ENCODE peak calls at places on chromosomes 5 and 9, in nine cellular contexts. One of them, this sample, is unnamed.

GRCh38 chr9:93708289-93708986 is 132.1 kb downstream of the PHF2 start:
- DNase-seq in SJSA1: no peak
- DNase-seq in Panc1: no peak
- DNase-seq in adipocyte: no peak
- DNase-seq in OCI-LY7: no peak
- DNase-seq in astrocyte of the spinal cord: no peak
- DNase-seq in sigmoid colon: no peak
- DNase-seq in psoas muscle: no peak
- DNase-seq in AG04449: no peak
- DNase-seq in this sample: no peak

GRCh38 chr5:143261748-143262392 is 141.6 kb downstream of the NR3C1 start:
- DNase-seq in SJSA1: no peak
- DNase-seq in Panc1: no peak
- DNase-seq in adipocyte: peak; percentile 74
- DNase-seq in OCI-LY7: no peak
- DNase-seq in astrocyte of the spinal cord: peak; percentile 60
- DNase-seq in sigmoid colon: no peak
- DNase-seq in psoas muscle: no peak
- DNase-seq in AG04449: peak; percentile 14
- DNase-seq in this sample: peak; percentile 81

GRCh38 chr9:82161876-82162275 is 173.3 kb downstream of the SPATA31D1 start:
- DNase-seq in SJSA1: no peak
- DNase-seq in Panc1: no peak
- DNase-seq in adipocyte: no peak
- DNase-seq in OCI-LY7: no peak
- DNase-seq in astrocyte of the spinal cord: no peak
- DNase-seq in sigmoid colon: no peak
- DNase-seq in psoas muscle: no peak
- DNase-seq in AG04449: no peak
- DNase-seq in this sample: no peak

GRCh38 chr5:135348920-135349319 is 50.1 kb downstream of the MACROH2A1 start:
- DNase-seq in SJSA1: no peak
- DNase-seq in Panc1: no peak
- DNase-seq in adipocyte: no peak
- DNase-seq in OCI-LY7: no peak
- DNase-seq in astrocyte of the spinal cord: no peak
- DNase-seq in sigmoid colon: no peak
- DNase-seq in psoas muscle: no peak
- DNase-seq in AG04449: no peak
- DNase-seq in this sample: no peak

GRCh38 chr9:69667306-69667705 is 4.9 kb downstream of the APBA1 start:
- DNase-seq in SJSA1: no peak
- DNase-seq in Panc1: no peak
- DNase-seq in adipocyte: no peak
- DNase-seq in OCI-LY7: no peak
- DNase-seq in astrocyte of the spinal cord: no peak
- DNase-seq in sigmoid colon: no peak
- DNase-seq in psoas muscle: no peak
- DNase-seq in AG04449: no peak
- DNase-seq in this sample: no peak

GRCh38 chr5:174412941-174413340 is 311.4 kb upstream of the MSX2 start:
- DNase-seq in SJSA1: no peak
- DNase-seq in Panc1: no peak
- DNase-seq in adipocyte: no peak
- DNase-seq in OCI-LY7: no peak
- DNase-seq in astrocyte of the spinal cord: no peak
- DNase-seq in sigmoid colon: no peak
- DNase-seq in psoas muscle: no peak
- DNase-seq in AG04449: no peak
- DNase-seq in this sample: no peak

GRCh38 chr5:163362806-163363788 is 74.3 kb upstream of the CCNG1 start:
- DNase-seq in SJSA1: no peak
- DNase-seq in Panc1: no peak
- DNase-seq in adipocyte: no peak
- DNase-seq in OCI-LY7: no peak
- DNase-seq in astrocyte of the spinal cord: no peak
- DNase-seq in sigmoid colon: no peak
- DNase-seq in psoas muscle: no peak
- DNase-seq in AG04449: no peak
- DNase-seq in this sample: no peak

GRCh38 chr9:101592788-101593187 is 2.0 kb downstream of the PPP3R2 start:
- DNase-seq in SJSA1: no peak
- DNase-seq in Panc1: no peak
- DNase-seq in adipocyte: no peak
- DNase-seq in OCI-LY7: no peak
- DNase-seq in astrocyte of the spinal cord: no peak
- DNase-seq in sigmoid colon: no peak
- DNase-seq in psoas muscle: no peak
- DNase-seq in AG04449: no peak
- DNase-seq in this sample: no peak

GRCh38 chr5:138276402-138277054 is 2.1 kb upstream of the GFRA3 start:
- DNase-seq in SJSA1: no peak
- DNase-seq in Panc1: no peak
- DNase-seq in adipocyte: no peak
- DNase-seq in OCI-LY7: peak; percentile 7
- DNase-seq in astrocyte of the spinal cord: no peak
- DNase-seq in sigmoid colon: no peak
- DNase-seq in psoas muscle: no peak
- DNase-seq in AG04449: no peak
- DNase-seq in this sample: no peak

GRCh38 chr5:84378420-84378819 is 6.3 kb downstream of the EDIL3 start:
- DNase-seq in SJSA1: no peak
- DNase-seq in Panc1: no peak
- DNase-seq in adipocyte: peak; percentile 79
- DNase-seq in OCI-LY7: no peak
- DNase-seq in astrocyte of the spinal cord: peak; percentile 90
- DNase-seq in sigmoid colon: no peak
- DNase-seq in psoas muscle: no peak
- DNase-seq in AG04449: no peak
- DNase-seq in this sample: peak; percentile 48

GRCh38 chr5:54446169-54446786 is 9.2 kb upstream of the HSPB3 start:
- DNase-seq in SJSA1: no peak
- DNase-seq in Panc1: no peak
- DNase-seq in adipocyte: no peak
- DNase-seq in OCI-LY7: no peak
- DNase-seq in astrocyte of the spinal cord: no peak
- DNase-seq in sigmoid colon: no peak
- DNase-seq in psoas muscle: no peak
- DNase-seq in AG04449: no peak
- DNase-seq in this sample: peak; percentile 32

GRCh38 chr9:87776481-87777373 is 50.8 kb downstream of the CTSL start:
- DNase-seq in SJSA1: no peak
- DNase-seq in Panc1: no peak
- DNase-seq in adipocyte: no peak
- DNase-seq in OCI-LY7: no peak
- DNase-seq in astrocyte of the spinal cord: no peak
- DNase-seq in sigmoid colon: no peak
- DNase-seq in psoas muscle: no peak
- DNase-seq in AG04449: no peak
- DNase-seq in this sample: no peak

GRCh38 chr5:22249209-22249608 is 603.9 kb downstream of the CDH12 start:
- DNase-seq in SJSA1: no peak
- DNase-seq in Panc1: no peak
- DNase-seq in adipocyte: no peak
- DNase-seq in OCI-LY7: no peak
- DNase-seq in astrocyte of the spinal cord: no peak
- DNase-seq in sigmoid colon: no peak
- DNase-seq in psoas muscle: no peak
- DNase-seq in AG04449: no peak
- DNase-seq in this sample: no peak

GRCh38 chr5:138138949-138139775 is at the start of gene NME5:
- DNase-seq in SJSA1: no peak
- DNase-seq in Panc1: no peak
- DNase-seq in adipocyte: peak; percentile 56
- DNase-seq in OCI-LY7: no peak
- DNase-seq in astrocyte of the spinal cord: peak; percentile 71
- DNase-seq in sigmoid colon: peak; percentile 72
- DNase-seq in psoas muscle: peak; percentile 76
- DNase-seq in AG04449: no peak
- DNase-seq in this sample: peak; percentile 24

GRCh38 chr9:133023117-133023890 is 7.5 kb upstream of the GTF3C5 start:
- DNase-seq in SJSA1: no peak
- DNase-seq in Panc1: no peak
- DNase-seq in adipocyte: no peak
- DNase-seq in OCI-LY7: peak; percentile 66
- DNase-seq in astrocyte of the spinal cord: no peak
- DNase-seq in sigmoid colon: no peak
- DNase-seq in psoas muscle: no peak
- DNase-seq in AG04449: no peak
- DNase-seq in this sample: no peak

GRCh38 chr5:116571568-116572321 is 2.9 kb downstream of the SEMA6A start:
- DNase-seq in SJSA1: no peak
- DNase-seq in Panc1: no peak
- DNase-seq in adipocyte: no peak
- DNase-seq in OCI-LY7: no peak
- DNase-seq in astrocyte of the spinal cord: peak; percentile 7
- DNase-seq in sigmoid colon: no peak
- DNase-seq in psoas muscle: no peak
- DNase-seq in AG04449: no peak
- DNase-seq in this sample: no peak

DNA sequence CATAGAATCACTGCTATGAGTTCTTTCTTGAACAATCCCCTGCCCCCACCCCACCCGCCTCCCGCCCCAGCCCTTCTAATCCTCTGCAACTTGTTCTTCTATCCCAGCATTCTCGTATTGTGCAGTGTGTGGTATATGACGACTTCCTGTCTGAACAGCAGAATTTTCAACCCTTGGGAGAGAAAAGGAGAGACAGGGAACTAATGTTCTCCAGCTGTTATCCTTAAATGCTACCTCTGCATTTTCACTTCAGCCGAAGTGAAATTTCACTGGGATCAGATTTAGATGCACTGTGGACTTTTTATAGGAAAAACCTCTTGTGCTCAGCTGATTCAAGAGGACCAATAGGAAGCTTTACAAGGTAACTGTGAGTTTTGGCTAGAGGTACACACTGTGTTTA is 2.2 kb downstream of the FBXL7 start:
- DNase-seq in SJSA1: no peak
- DNase-seq in Panc1: no peak
- DNase-seq in adipocyte: peak; percentile 67
- DNase-seq in OCI-LY7: no peak
- DNase-seq in astrocyte of the spinal cord: peak; percentile 55
- DNase-seq in sigmoid colon: no peak
- DNase-seq in psoas muscle: no peak
- DNase-seq in AG04449: no peak
- DNase-seq in this sample: no peak
- H3K4me3 ChIP-seq in SJSA1: peak overlapping the region; percentile 95
- H3K4me3 ChIP-seq in Panc1: no peak overlapping the region
- H3K4me3 ChIP-seq in adipocyte: peak overlapping the region; percentile 81
- H3K4me3 ChIP-seq in OCI-LY7: no peak overlapping the region
- H3K4me3 ChIP-seq in astrocyte of the spinal cord: peak overlapping the region; percentile 60
- H3K4me3 ChIP-seq in sigmoid colon: peak overlapping the region; percentile 81
- H3K4me3 ChIP-seq in psoas muscle: peak overlapping the region; percentile 69
- H3K4me3 ChIP-seq in AG04449: peak overlapping the region; percentile 85
- H3K4me3 ChIP-seq in this sample: peak overlapping the region; percentile 90

DNA sequence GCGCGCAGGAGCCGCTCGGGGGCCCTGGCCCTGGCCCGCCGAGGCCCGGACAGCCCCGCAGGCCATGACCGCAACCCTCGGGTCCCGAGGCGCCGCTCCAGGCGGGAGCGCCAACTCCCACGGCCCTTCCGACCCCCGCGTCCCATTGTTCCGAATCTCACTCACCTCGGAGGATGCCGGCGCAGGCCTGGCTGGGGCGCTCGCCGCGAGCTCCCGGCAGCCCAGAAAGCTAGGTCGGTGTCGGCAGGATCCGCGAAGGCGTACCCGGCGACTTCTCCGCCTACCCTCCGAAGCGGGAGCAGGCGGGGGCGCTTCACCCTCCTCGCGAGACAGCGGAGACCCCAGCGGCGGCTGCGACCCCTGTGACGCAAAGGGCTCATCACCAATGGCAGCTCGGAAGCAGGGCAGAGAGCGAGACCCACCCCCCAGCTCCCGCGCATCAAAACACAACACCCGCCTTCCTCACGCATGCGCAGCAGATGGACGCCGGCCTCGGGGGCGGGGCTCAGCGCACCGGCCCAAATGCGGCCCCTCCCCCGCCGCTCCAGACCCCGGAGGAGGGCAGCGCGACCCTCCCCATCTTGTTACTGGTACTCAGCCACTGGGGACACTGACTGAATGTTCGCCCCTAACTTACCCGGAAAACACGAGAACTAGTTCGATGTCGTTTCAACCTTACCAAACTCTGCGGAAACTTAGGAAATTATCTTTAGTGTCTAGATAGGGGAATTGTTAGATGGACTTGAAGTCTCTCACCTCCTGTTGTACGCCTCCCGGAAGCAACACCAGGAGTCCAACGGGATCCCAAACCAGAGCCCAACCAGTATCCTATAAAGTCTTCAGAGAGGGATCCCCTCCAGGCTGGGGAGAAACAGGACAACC is 1.3 kb upstream of the SMIM27 start:
- DNase-seq in SJSA1: peak; percentile 79
- DNase-seq in Panc1: peak; percentile 52
- DNase-seq in adipocyte: peak; percentile 97
- DNase-seq in OCI-LY7: peak; percentile 95
- DNase-seq in astrocyte of the spinal cord: peak; percentile 93
- DNase-seq in sigmoid colon: peak; percentile 97
- DNase-seq in psoas muscle: peak; percentile 95
- DNase-seq in AG04449: peak; percentile 45
- DNase-seq in this sample: peak; percentile 76
- H3K4me3 ChIP-seq in SJSA1: peak overlapping the region; percentile 73
- H3K4me3 ChIP-seq in Panc1: peak overlapping the region; percentile 54
- H3K4me3 ChIP-seq in adipocyte: peak overlapping the region; percentile 94
- H3K4me3 ChIP-seq in OCI-LY7: peak overlapping the region; percentile 82
- H3K4me3 ChIP-seq in astrocyte of the spinal cord: peak overlapping the region; percentile 58
- H3K4me3 ChIP-seq in sigmoid colon: peak overlapping the region; percentile 62
- H3K4me3 ChIP-seq in psoas muscle: peak overlapping the region; percentile 87
- H3K4me3 ChIP-seq in AG04449: peak overlapping the region; percentile 82
- H3K4me3 ChIP-seq in this sample: peak overlapping the region; percentile 82

GRCh38 chr9:137268538-137269201 is 8.9 kb upstream of the TOR4A start:
- DNase-seq in SJSA1: no peak
- DNase-seq in Panc1: no peak
- DNase-seq in adipocyte: no peak
- DNase-seq in OCI-LY7: peak; percentile 32
- DNase-seq in astrocyte of the spinal cord: no peak
- DNase-seq in sigmoid colon: no peak
- DNase-seq in psoas muscle: no peak
- DNase-seq in AG04449: no peak
- DNase-seq in this sample: no peak
- H3K4me3 ChIP-seq in SJSA1: no peak overlapping the region
- H3K4me3 ChIP-seq in Panc1: no peak overlapping the region
- H3K4me3 ChIP-seq in adipocyte: no peak overlapping the region
- H3K4me3 ChIP-seq in OCI-LY7: peak overlapping the region; percentile 65
- H3K4me3 ChIP-seq in astrocyte of the spinal cord: no peak overlapping the region
- H3K4me3 ChIP-seq in sigmoid colon: no peak overlapping the region
- H3K4me3 ChIP-seq in psoas muscle: peak overlapping the region; percentile 65
- H3K4me3 ChIP-seq in AG04449: no peak overlapping the region
- H3K4me3 ChIP-seq in this sample: no peak overlapping the region

GRCh38 chr5:179696605-179697004 is 2.2 kb upstream of the CANX start:
- DNase-seq in SJSA1: no peak
- DNase-seq in Panc1: no peak
- DNase-seq in adipocyte: no peak
- DNase-seq in OCI-LY7: peak; percentile 11
- DNase-seq in astrocyte of the spinal cord: no peak
- DNase-seq in sigmoid colon: no peak
- DNase-seq in psoas muscle: no peak
- DNase-seq in AG04449: no peak
- DNase-seq in this sample: no peak
- H3K4me3 ChIP-seq in SJSA1: no peak overlapping the region
- H3K4me3 ChIP-seq in Panc1: no peak overlapping the region
- H3K4me3 ChIP-seq in adipocyte: no peak overlapping the region
- H3K4me3 ChIP-seq in OCI-LY7: no peak overlapping the region
- H3K4me3 ChIP-seq in astrocyte of the spinal cord: no peak overlapping the region
- H3K4me3 ChIP-seq in sigmoid colon: no peak overlapping the region
- H3K4me3 ChIP-seq in psoas muscle: no peak overlapping the region
- H3K4me3 ChIP-seq in AG04449: no peak overlapping the region
- H3K4me3 ChIP-seq in this sample: no peak overlapping the region

GRCh38 chr9:18555105-18555883 is 81.3 kb downstream of the ADAMTSL1 start:
- DNase-seq in SJSA1: no peak
- DNase-seq in Panc1: no peak
- DNase-seq in adipocyte: no peak
- DNase-seq in OCI-LY7: no peak
- DNase-seq in astrocyte of the spinal cord: no peak
- DNase-seq in sigmoid colon: no peak
- DNase-seq in psoas muscle: no peak
- DNase-seq in AG04449: no peak
- DNase-seq in this sample: no peak
- H3K4me3 ChIP-seq in SJSA1: no peak overlapping the region
- H3K4me3 ChIP-seq in Panc1: no peak overlapping the region
- H3K4me3 ChIP-seq in adipocyte: no peak overlapping the region
- H3K4me3 ChIP-seq in OCI-LY7: no peak overlapping the region
- H3K4me3 ChIP-seq in astrocyte of the spinal cord: no peak overlapping the region
- H3K4me3 ChIP-seq in sigmoid colon: no peak overlapping the region
- H3K4me3 ChIP-seq in psoas muscle: no peak overlapping the region
- H3K4me3 ChIP-seq in AG04449: no peak overlapping the region
- H3K4me3 ChIP-seq in this sample: no peak overlapping the region